ENCODE peak calls at places on chromosomes 1 and 21, in five cellular contexts. One of them, this sample, is unnamed.

GRCh38 chr21:42532466-42533181 is 19.0 kb downstream of the SLC37A1 start:
- DNase-seq in lower leg skin: peak; percentile 89
- DNase-seq in AG10803: peak; percentile 7
- DNase-seq in breast epithelium: no peak
- DNase-seq in thoracic aorta: peak; percentile 28
- DNase-seq in this sample: no peak

GRCh38 chr1:154710091-154710490 is 102.1 kb upstream of the ADAR start:
- DNase-seq in lower leg skin: no peak
- DNase-seq in AG10803: no peak
- DNase-seq in breast epithelium: no peak
- DNase-seq in thoracic aorta: no peak
- DNase-seq in this sample: no peak

GRCh38 chr1:85278853-85279314 is 2.5 kb upstream of the BCL10 start:
- DNase-seq in lower leg skin: no peak
- DNase-seq in AG10803: peak; percentile 91
- DNase-seq in breast epithelium: no peak
- DNase-seq in thoracic aorta: peak; percentile 32
- DNase-seq in this sample: peak; percentile 92

GRCh38 chr1:12143631-12144155 is 23.1 kb upstream of the TNFRSF1B start:
- DNase-seq in lower leg skin: peak; percentile 96
- DNase-seq in AG10803: peak; percentile 99
- DNase-seq in breast epithelium: no peak
- DNase-seq in thoracic aorta: peak; percentile 27
- DNase-seq in this sample: peak; percentile 87

GRCh38 chr21:37207441-37208009 is 59.6 kb downstream of the VPS26C start:
- DNase-seq in lower leg skin: no peak
- DNase-seq in AG10803: peak; percentile 51
- DNase-seq in breast epithelium: peak; percentile 55
- DNase-seq in thoracic aorta: no peak
- DNase-seq in this sample: no peak

GRCh38 chr1:219847215-219847855 is 81.0 kb downstream of the SLC30A10 start:
- DNase-seq in lower leg skin: no peak
- DNase-seq in AG10803: no peak
- DNase-seq in breast epithelium: no peak
- DNase-seq in thoracic aorta: no peak
- DNase-seq in this sample: no peak

GRCh38 chr1:5992034-5992813 is at the start of gene NPHP4:
- DNase-seq in lower leg skin: peak; percentile 100
- DNase-seq in AG10803: peak; percentile 100
- DNase-seq in breast epithelium: peak; percentile 99
- DNase-seq in thoracic aorta: peak; percentile 98
- DNase-seq in this sample: peak; percentile 100

GRCh38 chr1:167175901-167176300 is 44.8 kb upstream of the POU2F1 start:
- DNase-seq in lower leg skin: no peak
- DNase-seq in AG10803: peak; percentile 12
- DNase-seq in breast epithelium: no peak
- DNase-seq in thoracic aorta: no peak
- DNase-seq in this sample: peak; percentile 45

GRCh38 chr1:117569956-117570355 is 35.9 kb upstream of the TENT5C start:
- DNase-seq in lower leg skin: no peak
- DNase-seq in AG10803: no peak
- DNase-seq in breast epithelium: no peak
- DNase-seq in thoracic aorta: no peak
- DNase-seq in this sample: no peak

GRCh38 chr1:221517961-221518360 is 223.9 kb downstream of the DUSP10 start:
- DNase-seq in lower leg skin: no peak
- DNase-seq in AG10803: peak; percentile 80
- DNase-seq in breast epithelium: no peak
- DNase-seq in thoracic aorta: no peak
- DNase-seq in this sample: no peak

GRCh38 chr1:93702828-93703183 is 21.2 kb upstream of the BCAR3 start:
- DNase-seq in lower leg skin: no peak
- DNase-seq in AG10803: no peak
- DNase-seq in breast epithelium: no peak
- DNase-seq in thoracic aorta: no peak
- DNase-seq in this sample: no peak

GRCh38 chr1:42183210-42183609 is 18.7 kb upstream of the GUCA2A start:
- DNase-seq in lower leg skin: no peak
- DNase-seq in AG10803: no peak
- DNase-seq in breast epithelium: no peak
- DNase-seq in thoracic aorta: no peak
- DNase-seq in this sample: no peak

GRCh38 chr1:209618756-209619420 is 33.3 kb downstream of the LAMB3 start:
- DNase-seq in lower leg skin: no peak
- DNase-seq in AG10803: peak; percentile 28
- DNase-seq in breast epithelium: no peak
- DNase-seq in thoracic aorta: no peak
- DNase-seq in this sample: no peak

GRCh38 chr1:209116705-209117104 is 466.8 kb upstream of the CAMK1G start:
- DNase-seq in lower leg skin: no peak
- DNase-seq in AG10803: no peak
- DNase-seq in breast epithelium: no peak
- DNase-seq in thoracic aorta: no peak
- DNase-seq in this sample: no peak

GRCh38 chr21:43312011-43312410 is 114.9 kb downstream of the SIK1 start:
- DNase-seq in lower leg skin: no peak
- DNase-seq in AG10803: no peak
- DNase-seq in breast epithelium: no peak
- DNase-seq in thoracic aorta: no peak
- DNase-seq in this sample: no peak

GRCh38 chr1:221284028-221284427 is 404.8 kb downstream of the HLX start:
- DNase-seq in lower leg skin: no peak
- DNase-seq in AG10803: peak; percentile 61
- DNase-seq in breast epithelium: no peak
- DNase-seq in thoracic aorta: no peak
- DNase-seq in this sample: peak; percentile 90

GRCh38 chr1:29050141-29050540 is 73.6 kb downstream of the TMEM200B start:
- DNase-seq in lower leg skin: no peak
- DNase-seq in AG10803: peak; percentile 59
- DNase-seq in breast epithelium: no peak
- DNase-seq in thoracic aorta: no peak
- DNase-seq in this sample: no peak

GRCh38 chr1:198121058-198121829 is 35.6 kb upstream of the NEK7 start:
- DNase-seq in lower leg skin: no peak
- DNase-seq in AG10803: peak; percentile 86
- DNase-seq in breast epithelium: no peak
- DNase-seq in thoracic aorta: no peak
- DNase-seq in this sample: peak; percentile 90

GRCh38 chr1:231442735-231443134 is 20.6 kb upstream of the EGLN1 start:
- DNase-seq in lower leg skin: no peak
- DNase-seq in AG10803: peak; percentile 51
- DNase-seq in breast epithelium: no peak
- DNase-seq in thoracic aorta: no peak
- DNase-seq in this sample: no peak

GRCh38 chr1:180309338-180309737 is 79.3 kb downstream of the LHX4 start:
- DNase-seq in lower leg skin: no peak
- DNase-seq in AG10803: peak; percentile 60
- DNase-seq in breast epithelium: no peak
- DNase-seq in thoracic aorta: no peak
- DNase-seq in this sample: peak; percentile 63

GRCh38 chr1:23611601-23612327 is 52.5 kb upstream of the ID3 start:
- DNase-seq in lower leg skin: no peak
- DNase-seq in AG10803: no peak
- DNase-seq in breast epithelium: no peak
- DNase-seq in thoracic aorta: no peak
- DNase-seq in this sample: no peak

GRCh38 chr1:29591601-29592260 is 355.4 kb downstream of the PTPRU start:
- DNase-seq in lower leg skin: peak; percentile 74
- DNase-seq in AG10803: no peak
- DNase-seq in breast epithelium: no peak
- DNase-seq in thoracic aorta: no peak
- DNase-seq in this sample: no peak

GRCh38 chr21:46179708-46180078 is 4.6 kb downstream of the SPATC1L start:
- DNase-seq in lower leg skin: peak; percentile 77
- DNase-seq in AG10803: no peak
- DNase-seq in breast epithelium: no peak
- DNase-seq in thoracic aorta: no peak
- DNase-seq in this sample: no peak

GRCh38 chr1:109598655-109599054 is 20.8 kb downstream of the GNAT2 start:
- DNase-seq in lower leg skin: no peak
- DNase-seq in AG10803: no peak
- DNase-seq in breast epithelium: no peak
- DNase-seq in thoracic aorta: no peak
- DNase-seq in this sample: no peak

GRCh38 chr1:10734900-10735602 is 61.4 kb downstream of the CASZ1 start:
- DNase-seq in lower leg skin: no peak
- DNase-seq in AG10803: no peak
- DNase-seq in breast epithelium: no peak
- DNase-seq in thoracic aorta: no peak
- DNase-seq in this sample: no peak

GRCh38 chr1:117970251-117970650 is 40.7 kb downstream of the WDR3 start:
- DNase-seq in lower leg skin: no peak
- DNase-seq in AG10803: no peak
- DNase-seq in breast epithelium: no peak
- DNase-seq in thoracic aorta: no peak
- DNase-seq in this sample: no peak

GRCh38 chr1:156113263-156114004 is 1.1 kb upstream of the LMNA start:
- DNase-seq in lower leg skin: no peak
- DNase-seq in AG10803: peak; percentile 76
- DNase-seq in breast epithelium: no peak
- DNase-seq in thoracic aorta: no peak
- DNase-seq in this sample: peak; percentile 54

GRCh38 chr1:154874465-154874864 is 4.4 kb upstream of the KCNN3 start:
- DNase-seq in lower leg skin: no peak
- DNase-seq in AG10803: no peak
- DNase-seq in breast epithelium: no peak
- DNase-seq in thoracic aorta: no peak
- DNase-seq in this sample: no peak

GRCh38 chr1:182185822-182186756 is 124.6 kb upstream of the ZNF648 start:
- DNase-seq in lower leg skin: no peak
- DNase-seq in AG10803: peak; percentile 92
- DNase-seq in breast epithelium: no peak
- DNase-seq in thoracic aorta: no peak
- DNase-seq in this sample: peak; percentile 92

GRCh38 chr1:232600430-232601258 is 29.3 kb downstream of the SIPA1L2 start:
- DNase-seq in lower leg skin: no peak
- DNase-seq in AG10803: no peak
- DNase-seq in breast epithelium: no peak
- DNase-seq in thoracic aorta: no peak
- DNase-seq in this sample: peak; percentile 57

GRCh38 chr1:179921981-179922380 is 32.6 kb upstream of the CEP350 start:
- DNase-seq in lower leg skin: no peak
- DNase-seq in AG10803: no peak
- DNase-seq in breast epithelium: no peak
- DNase-seq in thoracic aorta: no peak
- DNase-seq in this sample: no peak

GRCh38 chr1:231860221-231861088 is 233.9 kb downstream of the DISC1 start:
- DNase-seq in lower leg skin: no peak
- DNase-seq in AG10803: no peak
- DNase-seq in breast epithelium: no peak
- DNase-seq in thoracic aorta: no peak
- DNase-seq in this sample: no peak

GRCh38 chr1:13970631-13971247 is 270.8 kb downstream of the PRDM2 start:
- DNase-seq in lower leg skin: no peak
- DNase-seq in AG10803: no peak
- DNase-seq in breast epithelium: no peak
- DNase-seq in thoracic aorta: no peak
- DNase-seq in this sample: no peak

GRCh38 chr1:10774615-10775310 is 21.7 kb downstream of the CASZ1 start:
- DNase-seq in lower leg skin: no peak
- DNase-seq in AG10803: no peak
- DNase-seq in breast epithelium: peak; percentile 74
- DNase-seq in thoracic aorta: no peak
- DNase-seq in this sample: no peak

GRCh38 chr1:162230096-162230495 is 146.6 kb downstream of the SPATA46 start:
- DNase-seq in lower leg skin: no peak
- DNase-seq in AG10803: no peak
- DNase-seq in breast epithelium: no peak
- DNase-seq in thoracic aorta: no peak
- DNase-seq in this sample: peak; percentile 21
- TF ChIP-seq CTCF in lower leg skin: no peak
- TF ChIP-seq CTCF in AG10803: no peak
- TF ChIP-seq CTCF in breast epithelium: no peak
- TF ChIP-seq CTCF in thoracic aorta: no peak
- TF ChIP-seq CTCF in this sample: peak; percentile 34

GRCh38 chr1:95916616-95917015 is 682.6 kb downstream of the RWDD3 start:
- DNase-seq in lower leg skin: no peak
- DNase-seq in AG10803: peak; percentile 13
- DNase-seq in breast epithelium: no peak
- DNase-seq in thoracic aorta: no peak
- DNase-seq in this sample: peak; percentile 8
- TF ChIP-seq CTCF in lower leg skin: no peak
- TF ChIP-seq CTCF in AG10803: peak; percentile 63
- TF ChIP-seq CTCF in breast epithelium: no peak
- TF ChIP-seq CTCF in thoracic aorta: no peak
- TF ChIP-seq CTCF in this sample: peak; percentile 54

DNA sequence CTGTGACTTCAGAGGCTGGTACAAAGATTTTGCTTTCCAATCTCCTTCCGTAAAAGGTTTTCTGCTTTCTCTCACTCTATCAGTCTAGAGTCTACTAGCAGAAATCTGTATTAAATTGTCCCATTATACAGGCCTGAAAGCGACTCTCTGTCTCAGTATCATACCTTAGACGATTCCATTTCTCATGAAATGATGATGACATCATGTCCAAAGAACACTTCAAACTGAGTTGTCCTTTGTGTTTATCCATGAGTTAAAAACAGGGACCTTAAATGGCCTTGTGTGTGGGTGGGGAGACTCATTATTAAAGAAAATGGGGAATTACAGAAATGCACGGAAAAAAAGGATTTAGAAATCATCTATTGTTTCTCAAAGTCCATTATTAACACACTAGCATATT is 21.0 kb upstream of the SLC44A3 start:
- DNase-seq in lower leg skin: no peak
- DNase-seq in AG10803: no peak
- DNase-seq in breast epithelium: no peak
- DNase-seq in thoracic aorta: no peak
- DNase-seq in this sample: no peak
- TF ChIP-seq CTCF in lower leg skin: no peak
- TF ChIP-seq CTCF in AG10803: no peak
- TF ChIP-seq CTCF in breast epithelium: no peak
- TF ChIP-seq CTCF in thoracic aorta: no peak
- TF ChIP-seq CTCF in this sample: no peak

DNA sequence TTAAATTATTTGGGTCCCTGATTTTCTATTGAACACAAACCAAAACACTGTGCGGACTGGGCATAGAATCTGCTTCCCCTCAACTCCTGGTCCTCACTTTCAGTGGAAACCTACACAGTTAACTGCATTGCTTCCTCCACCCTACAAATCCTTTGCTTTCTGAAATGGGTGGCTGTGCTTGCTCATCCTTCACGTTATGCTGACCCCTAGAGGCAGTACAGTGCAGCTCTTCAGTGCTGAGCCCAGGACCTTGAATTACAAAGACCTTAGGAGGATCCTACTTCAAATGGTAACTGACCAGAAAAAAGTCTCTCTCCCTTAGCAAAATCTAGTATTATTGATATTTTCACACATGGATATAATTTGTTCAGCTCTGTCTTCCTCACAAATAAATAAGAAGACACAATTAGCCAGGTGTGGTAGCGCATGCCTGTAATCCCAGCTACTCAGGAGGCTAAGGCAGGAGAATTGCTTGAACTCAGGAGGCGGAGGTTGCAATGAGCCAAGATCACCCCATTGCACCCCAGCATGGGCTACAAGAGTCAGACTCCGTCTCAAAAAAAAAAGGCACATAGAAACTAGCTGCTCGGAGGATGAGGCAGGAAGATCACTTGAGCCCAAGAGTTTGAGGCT is 63.4 kb upstream of the L1TD1 start:
- DNase-seq in lower leg skin: no peak
- DNase-seq in AG10803: peak; percentile 70
- DNase-seq in breast epithelium: no peak
- DNase-seq in thoracic aorta: no peak
- DNase-seq in this sample: peak; percentile 81
- TF ChIP-seq CTCF in lower leg skin: no peak
- TF ChIP-seq CTCF in AG10803: peak; percentile 97
- TF ChIP-seq CTCF in breast epithelium: peak; percentile 67
- TF ChIP-seq CTCF in thoracic aorta: peak; percentile 68
- TF ChIP-seq CTCF in this sample: peak; percentile 97